ENCODE peak calls at places on chromosomes 3 and 15, in five cellular contexts. F is mammary epithelial cell, D is neuronal stem cell, Q is HepG2, Y is endothelial cell of umbilical vein. W is an unnamed sample. For H3K27me3, the result is how much of the 10 kb centered on the place peaks cover.

GRCh38 chr3:38173834-38174418 is 8.6 kb downstream of the OXSR1 start:
- DNase-seq in Y (no peak), Q (no peak), F (no peak), D (no peak), W (no peak)

GRCh38 chr3:128318275-128318920 is 148.3 kb downstream of the DNAJB8 start:
- DNase-seq in Q (no peak), Y (no peak), F (no peak), D (no peak), W (no peak)

GRCh38 chr3:7607669-7608068 is 746.8 kb downstream of the GRM7 start:
- DNase-seq in Q (no peak), F (no peak), D (no peak), Y (no peak), W (no peak)

GRCh38 chr3:120218981-120219380 is 66.0 kb downstream of the GPR156 start:
- DNase-seq in F (no peak), D (no peak), Y (no peak), Q (no peak), W (no peak)

GRCh38 chr3:60809857-60810256 is 441.4 kb downstream of the FHIT start:
- DNase-seq in F (peak), Y (no peak), Q (peak), D (no peak), W (peak)

GRCh38 chr15:56886450-56886856 is 32.0 kb upstream of the TCF12 start:
- DNase-seq in Y (no peak), D (no peak), Q (peak), F (no peak), W (no peak)

GRCh38 chr3:190677001-190677400 is 163.1 kb downstream of the IL1RAP start:
- DNase-seq in F (no peak), Y (no peak), D (no peak), Q (no peak), W (peak)

GRCh38 chr3:14253022-14253761 is 74.6 kb downstream of the LSM3 start:
- DNase-seq in D (no peak), Q (peak), F (peak), Y (no peak), W (peak)

GRCh38 chr3:106811376-106811775 is 565.9 kb upstream of the CCDC54 start:
- DNase-seq in Q (no peak), Y (peak), F (peak), D (no peak), W (peak)

GRCh38 chr3:126529585-126530170 is 5.7 kb downstream of the CHST13 start:
- DNase-seq in F (no peak), Q (no peak), Y (no peak), D (no peak), W (no peak)

GRCh38 chr15:94670436-94671034 is 439.2 kb downstream of the MCTP2 start:
- DNase-seq in Q (peak), D (peak), Y (peak), F (peak), W (peak)

GRCh38 chr15:94667109-94667508 is 435.7 kb downstream of the MCTP2 start:
- DNase-seq in D (no peak), F (no peak), Q (no peak), Y (no peak), W (no peak)

GRCh38 chr15:94673801-94674200 is 442.4 kb downstream of the MCTP2 start:
- DNase-seq in D (no peak), F (no peak), Y (peak), Q (no peak), W (no peak)

GRCh38 chr15:94674251-94674650 is 442.9 kb downstream of the MCTP2 start:
- DNase-seq in Y (peak), D (no peak), Q (no peak), F (peak), W (peak)

DNA sequence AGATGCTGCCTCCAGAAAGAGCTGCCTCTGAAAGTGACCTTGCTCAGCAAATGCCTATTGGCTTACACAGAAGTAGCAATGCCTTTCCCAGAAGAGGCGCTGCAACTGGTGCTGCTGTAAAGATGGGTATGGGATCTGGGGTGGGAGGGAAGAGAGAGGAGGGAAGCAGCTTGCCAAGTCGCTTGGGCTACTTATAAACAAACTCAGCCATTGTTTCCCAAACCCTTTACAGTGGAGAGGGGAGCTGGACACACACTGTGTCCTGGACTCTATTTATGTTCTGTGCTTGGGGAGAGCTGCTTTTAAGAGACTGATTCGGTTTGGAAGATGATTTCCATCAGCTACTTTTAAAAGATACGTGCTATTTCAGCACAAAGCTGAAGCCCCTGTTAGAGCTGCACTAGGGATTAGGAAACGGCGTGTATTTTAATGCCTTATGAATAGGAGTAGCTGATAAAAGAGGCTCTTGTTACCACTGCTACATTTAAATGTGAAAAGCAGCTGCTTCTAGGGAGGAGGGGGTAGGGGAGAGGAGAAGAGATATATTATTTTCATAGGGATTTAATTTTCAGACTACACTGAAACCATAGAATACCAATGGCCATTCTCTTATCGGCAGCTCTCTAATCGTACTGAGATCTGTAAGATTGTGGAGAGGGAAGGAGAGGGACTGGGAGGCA is 440.6 kb downstream of the MCTP2 start:
- DNase-seq in Q (no peak), Y (peak), F (no peak), D (peak), W (peak)
- H3K9ac ChIP-seq in Q (no peak), Y (peak), F (no peak), D (no peak), W (no peak)

GRCh38 chr3:154105218-154105975 is 15.8 kb upstream of the ARHGEF26 start:
- DNase-seq in D (no peak), Y (no peak), F (no peak), Q (no peak), W (peak)
- H2AFZ ChIP-seq in D (peak), Y (no peak), F (no peak), Q (no peak), W (no peak)

DNA sequence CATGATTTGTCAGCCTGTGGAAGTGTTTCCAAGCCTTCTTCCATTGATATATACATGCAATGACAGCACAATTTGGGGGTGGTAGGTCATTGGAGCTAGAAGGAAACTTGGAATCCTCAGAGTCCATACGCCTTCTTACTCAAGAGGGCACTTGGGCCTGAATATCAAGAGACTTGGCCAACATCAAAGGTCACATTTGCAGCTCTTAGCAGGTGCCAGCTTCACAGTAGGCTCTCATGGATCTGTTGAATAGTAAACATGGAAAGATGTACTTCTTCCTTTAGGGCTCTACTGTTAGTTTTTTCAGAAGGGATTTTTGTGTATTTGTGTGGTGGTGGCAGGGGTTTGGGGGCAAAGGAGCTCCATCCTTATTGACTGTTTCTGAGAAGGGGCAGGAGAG is 50.8 kb downstream of the RHCG start:
- DNase-seq in Y (no peak), Q (no peak), F (no peak), D (no peak), W (no peak)
- H3K27me3 ChIP-seq in Y (under half), Q (under half), F (under half), D (under half), W (under half)

DNA sequence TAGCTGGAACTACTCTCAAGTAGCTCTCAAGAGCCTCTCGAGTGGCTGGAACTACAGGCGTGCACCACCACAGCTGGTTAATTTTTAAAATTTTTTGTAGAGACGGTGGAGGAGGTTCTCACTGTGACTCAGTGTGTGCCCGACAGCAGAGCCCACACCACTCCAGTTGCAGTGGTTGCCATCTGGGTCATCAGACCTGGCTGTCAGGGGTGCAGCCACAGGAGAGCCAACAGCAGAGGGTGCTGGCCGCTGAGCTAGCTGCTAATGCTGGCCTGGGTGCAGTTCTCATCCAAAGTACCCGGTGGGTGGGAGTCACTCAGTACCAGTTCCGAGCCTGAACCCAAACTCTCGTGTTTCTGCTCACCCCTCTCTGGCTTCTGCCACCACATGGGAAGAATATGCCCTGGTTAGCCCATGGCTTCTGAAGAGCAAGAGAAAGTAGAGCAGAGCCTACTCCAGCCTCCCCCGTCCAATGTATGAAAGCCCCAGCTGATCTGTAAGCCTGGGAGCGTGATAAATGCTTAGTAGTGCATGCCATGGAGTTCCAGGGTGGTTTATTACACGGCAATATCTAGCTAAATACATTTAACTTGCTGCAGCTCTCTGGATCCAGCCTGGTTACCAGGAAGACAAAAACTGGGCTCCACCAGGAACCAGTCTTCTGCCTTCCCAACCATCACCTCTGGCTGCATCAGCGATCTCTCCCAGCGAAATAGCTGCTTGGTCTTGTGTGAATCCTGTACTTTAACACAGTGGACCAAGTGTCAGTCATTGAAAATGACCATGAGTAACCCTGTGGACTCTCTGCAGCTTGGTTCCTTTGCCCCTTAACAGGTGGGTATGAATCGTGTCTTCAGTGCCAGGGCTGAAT is 17.1 kb downstream of the UMPS start:
- DNase-seq in D (no peak), F (no peak), Y (no peak), Q (no peak), W (no peak)
- H3K9ac ChIP-seq in D (no peak), F (no peak), Y (no peak), Q (no peak), W (no peak)

DNA sequence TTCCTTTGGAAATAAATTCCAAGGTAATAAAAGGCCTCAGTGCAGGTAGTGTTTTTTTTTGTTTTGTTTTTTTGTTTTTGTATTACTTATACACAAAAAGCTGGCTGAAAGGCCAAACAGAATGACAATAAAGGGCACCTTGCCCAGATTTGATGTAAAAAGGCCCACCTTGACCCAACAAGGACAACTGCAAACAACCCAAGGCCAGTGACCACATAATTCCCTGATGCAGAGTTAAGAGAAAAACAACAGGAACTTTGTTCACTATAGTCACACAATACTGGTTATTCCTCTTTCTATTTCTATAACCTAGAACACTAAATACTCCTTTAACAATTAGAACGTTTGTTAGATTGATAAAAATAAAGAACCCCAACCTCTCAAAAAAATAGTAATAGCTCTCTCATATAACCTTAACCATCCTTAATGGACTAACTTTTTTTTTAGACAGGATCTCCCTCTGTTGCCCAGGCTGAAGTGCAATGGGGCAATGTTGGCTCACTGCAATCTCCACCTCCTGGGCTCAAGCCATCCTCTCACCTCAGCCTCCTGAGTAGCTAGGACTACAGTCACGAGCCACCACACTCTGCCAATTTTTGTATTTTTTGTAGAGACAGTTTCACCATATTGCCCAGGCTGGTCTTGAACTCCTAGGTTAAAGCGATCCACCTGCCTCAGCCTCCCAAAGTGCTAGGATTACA is 113.3 kb downstream of the MAGI1 start:
- DNase-seq in Q (peak), F (no peak), Y (no peak), D (no peak), W (no peak)
- H2AFZ ChIP-seq in Q (no peak), F (no peak), Y (no peak), D (no peak), W (no peak)

W was measured in fibroblast of lung.